ENCODE peak calls at places on chromosomes 16 and 17, in four cellular contexts. One of them, this sample, is unnamed.

GRCh38 chr16:84827131-84827574 is 7.4 kb downstream of the CRISPLD2 start:
- DNase-seq in HepG2: no peak
- DNase-seq in upper lobe of left lung: no peak
- DNase-seq in transverse colon: no peak
- DNase-seq in this sample: peak; percentile 85

GRCh38 chr16:9943121-9943520 is 239.1 kb downstream of the GRIN2A start:
- DNase-seq in HepG2: no peak
- DNase-seq in upper lobe of left lung: no peak
- DNase-seq in transverse colon: no peak
- DNase-seq in this sample: no peak

GRCh38 chr16:24074574-24074973 is 181.6 kb upstream of the CACNG3 start:
- DNase-seq in HepG2: no peak
- DNase-seq in upper lobe of left lung: no peak
- DNase-seq in transverse colon: no peak
- DNase-seq in this sample: no peak

GRCh38 chr16:88920618-88921602 is 54.5 kb upstream of the PABPN1L start:
- DNase-seq in HepG2: no peak
- DNase-seq in upper lobe of left lung: peak; percentile 89
- DNase-seq in transverse colon: peak; percentile 70
- DNase-seq in this sample: peak; percentile 92

GRCh38 chr17:72699566-72699965 is 392.9 kb downstream of the SLC39A11 start:
- DNase-seq in HepG2: no peak
- DNase-seq in upper lobe of left lung: no peak
- DNase-seq in transverse colon: no peak
- DNase-seq in this sample: no peak

GRCh38 chr17:16889088-16889465 is 82.8 kb downstream of the TNFRSF13B start:
- DNase-seq in HepG2: no peak
- DNase-seq in upper lobe of left lung: no peak
- DNase-seq in transverse colon: no peak
- DNase-seq in this sample: peak; percentile 35

GRCh38 chr16:80045944-80046660 is 445.6 kb upstream of the MAF start:
- DNase-seq in HepG2: no peak
- DNase-seq in upper lobe of left lung: no peak
- DNase-seq in transverse colon: no peak
- DNase-seq in this sample: no peak

GRCh38 chr17:77690271-77691161 is 268.0 kb upstream of the TNRC6C start:
- DNase-seq in HepG2: no peak
- DNase-seq in upper lobe of left lung: no peak
- DNase-seq in transverse colon: no peak
- DNase-seq in this sample: no peak

GRCh38 chr16:61862221-61862620 is 174.0 kb downstream of the CDH8 start:
- DNase-seq in HepG2: no peak
- DNase-seq in upper lobe of left lung: no peak
- DNase-seq in transverse colon: no peak
- DNase-seq in this sample: no peak

GRCh38 chr16:69937465-69937951 is 13.6 kb upstream of the CLEC18A start:
- DNase-seq in HepG2: peak; percentile 50
- DNase-seq in upper lobe of left lung: peak; percentile 51
- DNase-seq in transverse colon: no peak
- DNase-seq in this sample: no peak

GRCh38 chr16:11677451-11677951 is 9.2 kb downstream of the SNN start:
- DNase-seq in HepG2: no peak
- DNase-seq in upper lobe of left lung: no peak
- DNase-seq in transverse colon: no peak
- DNase-seq in this sample: no peak
- TF ChIP-seq POLR2AphosphoS5 in HepG2: no peak
- TF ChIP-seq POLR2AphosphoS5 in upper lobe of left lung: no peak
- TF ChIP-seq POLR2AphosphoS5 in transverse colon: no peak
- TF ChIP-seq POLR2AphosphoS5 in this sample: peak; percentile 34

GRCh38 chr17:5034063-5034462 is 1.2 kb downstream of the SLC52A1 start:
- DNase-seq in HepG2: no peak
- DNase-seq in upper lobe of left lung: peak; percentile 63
- DNase-seq in transverse colon: no peak
- DNase-seq in this sample: no peak

GRCh38 chr17:5032865-5033264 is 2.4 kb downstream of the SLC52A1 start:
- DNase-seq in HepG2: no peak
- DNase-seq in upper lobe of left lung: no peak
- DNase-seq in transverse colon: no peak
- DNase-seq in this sample: no peak

GRCh38 chr17:5033352-5034015 is 1.7 kb downstream of the SLC52A1 start:
- DNase-seq in HepG2: no peak
- DNase-seq in upper lobe of left lung: peak; percentile 58
- DNase-seq in transverse colon: no peak
- DNase-seq in this sample: no peak

GRCh38 chr17:5034651-5035050 is 575 bp downstream of the SLC52A1 start:
- DNase-seq in HepG2: no peak
- DNase-seq in upper lobe of left lung: peak; percentile 78
- DNase-seq in transverse colon: no peak
- DNase-seq in this sample: no peak

DNA sequence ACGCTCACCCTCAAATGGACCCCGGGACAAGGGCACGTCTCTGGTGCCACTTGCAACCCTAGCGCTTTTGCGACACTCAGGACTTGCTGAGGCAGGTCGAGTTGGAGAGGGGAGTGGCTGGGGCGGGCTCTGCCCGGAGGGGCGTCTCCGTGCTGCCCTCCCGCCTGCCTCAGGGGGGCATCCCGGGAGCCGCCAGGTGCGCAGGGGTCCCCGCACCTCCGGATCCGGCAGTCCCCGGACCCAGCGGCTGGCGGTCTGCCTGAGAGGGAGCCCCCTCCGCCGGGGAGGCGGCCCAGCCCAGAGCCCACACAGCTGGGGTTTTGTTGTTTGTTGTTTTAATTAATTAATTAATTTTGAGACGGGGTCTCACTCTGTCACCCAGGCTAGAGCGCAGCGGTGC is at the start of gene SLC52A1:
- DNase-seq in HepG2: no peak
- DNase-seq in upper lobe of left lung: peak; percentile 83
- DNase-seq in transverse colon: peak; percentile 48
- DNase-seq in this sample: no peak
- TF ChIP-seq POLR2A in HepG2: no peak
- TF ChIP-seq POLR2A in upper lobe of left lung: no peak
- TF ChIP-seq POLR2A in transverse colon: no peak
- TF ChIP-seq POLR2A in this sample: no peak

GRCh38 chr17:45308840-45309239 is 8.0 kb downstream of the MAP3K14 start:
- DNase-seq in HepG2: no peak
- DNase-seq in upper lobe of left lung: no peak
- DNase-seq in transverse colon: no peak
- DNase-seq in this sample: no peak
- H3K4me1 ChIP-seq in HepG2: peaks cover 51% of the 10 kb centered on the region
- H3K4me1 ChIP-seq in upper lobe of left lung: peaks cover 79% of the 10 kb centered on the region
- H3K4me1 ChIP-seq in transverse colon: peaks cover 94% of the 10 kb centered on the region
- H3K4me1 ChIP-seq in this sample: peaks cover 82% of the 10 kb centered on the region

GRCh38 chr16:67028555-67029248 is at the start of gene CBFB:
- DNase-seq in HepG2: peak; percentile 90
- DNase-seq in upper lobe of left lung: peak; percentile 99
- DNase-seq in transverse colon: peak; percentile 93
- DNase-seq in this sample: peak; percentile 98
- TF ChIP-seq POLR2AphosphoS5 in HepG2: peak; percentile 96
- TF ChIP-seq POLR2AphosphoS5 in upper lobe of left lung: peak; percentile 84
- TF ChIP-seq POLR2AphosphoS5 in transverse colon: peak; percentile 91
- TF ChIP-seq POLR2AphosphoS5 in this sample: peak; percentile 97

GRCh38 chr16:8797364-8798173 is at the start of the genes PMM2 and TMEM186:
- DNase-seq in HepG2: peak; percentile 99
- DNase-seq in upper lobe of left lung: peak; percentile 95
- DNase-seq in transverse colon: peak; percentile 97
- DNase-seq in this sample: peak; percentile 100
- TF ChIP-seq POLR2A in HepG2: peak; percentile 97
- TF ChIP-seq POLR2A in upper lobe of left lung: peak; percentile 66
- TF ChIP-seq POLR2A in transverse colon: peak; percentile 72
- TF ChIP-seq POLR2A in this sample: no peak